ENCODE peak calls at places on chromosomes 3 and 15, in nine cellular contexts. P is body of pancreas, U is A549, E is GM12878, Q is mucosa of descending colon, M is cardiac fibroblast, T is upper lobe of right lung, K is fibroblast of lung, J is lower leg skin. Z is an unnamed sample.

GRCh38 chr3:124383051-124383450 is 347.2 kb upstream of the UMPS start:
- DNase-seq in P (no peak), U (no peak), E (no peak), Q (no peak), M (peak), T (no peak), K (no peak), J (no peak), Z (no peak)

GRCh38 chr3:160210799-160211221 is 14.4 kb upstream of the C3orf80 start:
- DNase-seq in P (peak), U (peak), E (no peak), Q (peak), M (peak), T (no peak), K (peak), J (no peak), Z (no peak)

GRCh38 chr15:92528736-92529135 is 126.8 kb downstream of the FAM174B start:
- DNase-seq in P (no peak), U (no peak), E (no peak), Q (no peak), M (no peak), T (no peak), K (no peak), J (no peak), Z (no peak)

GRCh38 chr3:133135303-133135702 is 97.1 kb downstream of the TMEM108 start:
- DNase-seq in P (no peak), U (no peak), E (no peak), Q (no peak), M (no peak), T (no peak), K (no peak), J (no peak), Z (no peak)

GRCh38 chr3:32817561-32818430 is at the start of gene TRIM71:
- DNase-seq in P (no peak), U (peak), E (no peak), Q (no peak), M (peak), T (peak), K (no peak), J (peak), Z (no peak)

GRCh38 chr3:47323431-47324277 is 40.9 kb downstream of the KLHL18 start:
- DNase-seq in P (no peak), U (no peak), E (no peak), Q (no peak), M (peak), T (no peak), K (peak), J (peak), Z (no peak)

GRCh38 chr3:100761211-100761921 is 52.1 kb downstream of the TFG start:
- DNase-seq in P (no peak), U (peak), E (no peak), Q (peak), M (no peak), T (no peak), K (no peak), J (no peak), Z (no peak)

GRCh38 chr3:60584250-60584649 is 667.0 kb downstream of the FHIT start:
- DNase-seq in P (no peak), U (no peak), E (no peak), Q (no peak), M (no peak), T (no peak), K (no peak), J (no peak), Z (no peak)

GRCh38 chr3:36876181-36876936 is 68.5 kb downstream of the TRANK1 start:
- DNase-seq in P (no peak), U (no peak), E (peak), Q (no peak), M (no peak), T (no peak), K (no peak), J (no peak), Z (no peak)

GRCh38 chr3:157248590-157249425 is 88.9 kb upstream of the CCNL1 start:
- DNase-seq in P (peak), U (peak), E (no peak), Q (no peak), M (peak), T (no peak), K (peak), J (no peak), Z (peak)

DNA sequence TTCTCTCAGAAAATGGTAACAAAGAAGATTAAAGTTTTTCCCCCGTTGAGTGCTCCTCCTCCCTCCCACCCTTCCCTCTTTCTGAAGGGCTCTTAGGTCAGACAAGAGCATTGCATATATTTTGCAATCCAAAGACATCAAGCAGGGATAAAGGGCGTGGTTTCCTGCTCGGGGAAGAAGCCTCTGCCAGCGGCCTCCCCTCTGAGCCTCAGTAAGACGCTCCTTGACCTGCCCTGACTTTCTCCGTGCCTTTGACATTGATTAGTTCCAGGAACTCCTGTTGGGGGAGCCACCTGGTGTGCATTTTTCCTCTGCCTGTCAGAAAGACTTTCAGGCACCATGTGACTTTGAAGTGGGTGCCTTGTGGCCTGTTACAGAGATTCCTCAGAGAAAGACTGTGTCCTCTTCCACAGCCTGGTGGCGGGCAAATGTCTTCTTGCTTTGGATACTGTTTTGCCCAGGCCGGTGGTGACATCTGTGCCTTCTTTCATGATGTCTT is 87.2 kb upstream of the TBL1XR1 start:
- DNase-seq in P (peak), U (peak), E (no peak), Q (peak), M (peak), T (peak), K (peak), J (peak), Z (peak)
- TF ChIP-seq CTCF in P (no peak), U (no peak), E (no peak), Q (no peak), M (no peak), T (no peak), K (no peak), J (no peak), Z (no peak)

GRCh38 chr3:134644731-134645514 is 5.9 kb downstream of the KY start:
- DNase-seq in P (no peak), U (no peak), E (no peak), Q (no peak), M (no peak), T (no peak), K (no peak), J (peak), Z (peak)
- H3K4me3 ChIP-seq in P (no peak), U (no peak), E (no peak), Q (no peak), M (no peak), T (no peak), K (no peak), J (no peak), Z (no peak)

GRCh38 chr15:67784856-67785430 is 40.4 kb upstream of the SKOR1 start:
- DNase-seq in P (no peak), U (no peak), E (no peak), Q (no peak), M (no peak), T (no peak), K (no peak), J (no peak), Z (no peak)

GRCh38 chr15:67782592-67782991 is 42.7 kb upstream of the SKOR1 start:
- DNase-seq in P (no peak), U (no peak), E (no peak), Q (no peak), M (no peak), T (no peak), K (no peak), J (no peak), Z (no peak)

GRCh38 chr15:67781907-67782559 is 43.3 kb upstream of the SKOR1 start:
- DNase-seq in P (no peak), U (no peak), E (no peak), Q (no peak), M (no peak), T (no peak), K (no peak), J (no peak), Z (no peak)

GRCh38 chr15:67784057-67784781 is 41.1 kb upstream of the SKOR1 start:
- DNase-seq in P (no peak), U (no peak), E (peak), Q (peak), M (no peak), T (no peak), K (no peak), J (no peak), Z (no peak)

GRCh38 chr15:67783303-67783702 is 42.0 kb upstream of the SKOR1 start:
- DNase-seq in P (no peak), U (no peak), E (peak), Q (peak), M (no peak), T (no peak), K (no peak), J (no peak), Z (no peak)
- TF ChIP-seq CTCF in P (no peak), U (no peak), E (peak), Q (no peak), M (no peak), T (no peak), K (no peak), J (no peak), Z (no peak)

GRCh38 chr3:127855246-127855645 is 32.9 kb upstream of the MGLL start:
- DNase-seq in P (no peak), U (no peak), E (no peak), Q (no peak), M (no peak), T (no peak), K (no peak), J (no peak), Z (no peak)
- H3K4me3 ChIP-seq in P (no peak), U (no peak), E (no peak), Q (no peak), M (no peak), T (no peak), K (no peak), J (no peak), Z (no peak)

DNA sequence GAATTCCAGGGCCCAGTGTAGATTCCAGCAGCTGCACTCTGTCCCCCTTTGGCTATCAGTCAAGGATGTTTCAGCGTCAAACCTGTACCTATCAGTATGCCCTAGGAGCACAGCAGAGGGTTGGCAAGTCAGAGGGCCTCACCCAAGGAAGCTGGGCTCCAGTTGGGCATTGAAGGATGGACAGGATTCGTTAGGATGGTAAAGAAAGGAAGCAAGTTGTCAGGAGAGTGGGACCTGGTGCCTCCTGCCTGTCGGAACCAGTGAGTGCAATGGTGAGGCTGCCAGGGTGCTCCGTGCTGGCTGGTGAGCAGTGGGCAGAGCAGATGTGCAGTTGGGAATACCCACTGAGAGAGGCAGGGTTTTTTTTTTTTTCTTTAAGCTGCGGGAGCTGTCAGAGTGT is 157.2 kb downstream of the CHDH start:
- DNase-seq in P (no peak), U (peak), E (no peak), Q (no peak), M (no peak), T (no peak), K (no peak), J (peak), Z (no peak)
- TF ChIP-seq CTCF in P (no peak), U (no peak), E (no peak), Q (no peak), M (no peak), T (no peak), K (no peak), J (no peak), Z (no peak)

GRCh38 chr3:143812411-143812968 is 35.8 kb downstream of the SLC9A9 start:
- DNase-seq in P (no peak), U (no peak), E (no peak), Q (no peak), M (no peak), T (no peak), K (no peak), J (no peak), Z (no peak)
- H3K4me3 ChIP-seq in P (no peak), U (no peak), E (no peak), Q (no peak), M (no peak), T (no peak), K (no peak), J (no peak), Z (no peak)